ENCODE peak calls at places on chromosomes 7 and 10, in eight cellular contexts. C, H, N, I, X, T, Z and G are unnamed samples. For H3K4me1, the result is how much of the 10 kb centered on the place peaks cover.

GRCh38 chr7:12212051-12212485 is 974 bp downstream of the TMEM106B start:
- DNase-seq in T (no peak), X (no peak), H (no peak), Z (peak), I (peak), C (no peak), N (no peak), G (peak)

GRCh38 chr7:123865517-123866117 is 20.6 kb downstream of the HYAL4 start:
- DNase-seq in X (no peak), T (peak), H (peak), N (peak), Z (peak), I (peak), C (peak), G (peak)

GRCh38 chr7:70693690-70694356 is 438.1 kb upstream of the GALNT17 start:
- DNase-seq in C (peak), I (no peak), H (peak), T (peak), X (peak), N (no peak), Z (peak), G (no peak)

GRCh38 chr7:111578754-111579153 is 16.5 kb upstream of the IMMP2L start:
- DNase-seq in T (no peak), Z (no peak), C (no peak), H (no peak), I (no peak), N (no peak), X (no peak), G (no peak)

GRCh38 chr7:96299496-96299895 is 22.4 kb downstream of the SLC25A13 start:
- DNase-seq in Z (no peak), X (no peak), N (no peak), T (no peak), I (no peak), C (no peak), H (no peak), G (no peak)

GRCh38 chr10:10530313-10530712 is 487.4 kb upstream of the CELF2 start:
- DNase-seq in N (no peak), H (no peak), Z (no peak), T (no peak), X (no peak), I (no peak), C (no peak), G (no peak)

GRCh38 chr7:50315739-50316671 is 11.5 kb downstream of the IKZF1 start:
- DNase-seq in Z (no peak), C (no peak), N (no peak), T (no peak), H (no peak), I (no peak), X (no peak), G (no peak)

GRCh38 chr7:21784989-21785388 is 160.7 kb downstream of the CDCA7L start:
- DNase-seq in Z (no peak), N (no peak), I (no peak), T (no peak), H (no peak), X (no peak), C (no peak), G (no peak)

GRCh38 chr10:44478040-44478439 is 93.1 kb upstream of the CXCL12 start:
- DNase-seq in T (no peak), I (no peak), X (no peak), C (no peak), Z (no peak), N (no peak), H (no peak), G (no peak)

GRCh38 chr10:71246591-71247143 is 34.3 kb downstream of the UNC5B start:
- DNase-seq in C (no peak), I (no peak), Z (no peak), N (peak), H (peak), X (no peak), T (no peak), G (no peak)

DNA sequence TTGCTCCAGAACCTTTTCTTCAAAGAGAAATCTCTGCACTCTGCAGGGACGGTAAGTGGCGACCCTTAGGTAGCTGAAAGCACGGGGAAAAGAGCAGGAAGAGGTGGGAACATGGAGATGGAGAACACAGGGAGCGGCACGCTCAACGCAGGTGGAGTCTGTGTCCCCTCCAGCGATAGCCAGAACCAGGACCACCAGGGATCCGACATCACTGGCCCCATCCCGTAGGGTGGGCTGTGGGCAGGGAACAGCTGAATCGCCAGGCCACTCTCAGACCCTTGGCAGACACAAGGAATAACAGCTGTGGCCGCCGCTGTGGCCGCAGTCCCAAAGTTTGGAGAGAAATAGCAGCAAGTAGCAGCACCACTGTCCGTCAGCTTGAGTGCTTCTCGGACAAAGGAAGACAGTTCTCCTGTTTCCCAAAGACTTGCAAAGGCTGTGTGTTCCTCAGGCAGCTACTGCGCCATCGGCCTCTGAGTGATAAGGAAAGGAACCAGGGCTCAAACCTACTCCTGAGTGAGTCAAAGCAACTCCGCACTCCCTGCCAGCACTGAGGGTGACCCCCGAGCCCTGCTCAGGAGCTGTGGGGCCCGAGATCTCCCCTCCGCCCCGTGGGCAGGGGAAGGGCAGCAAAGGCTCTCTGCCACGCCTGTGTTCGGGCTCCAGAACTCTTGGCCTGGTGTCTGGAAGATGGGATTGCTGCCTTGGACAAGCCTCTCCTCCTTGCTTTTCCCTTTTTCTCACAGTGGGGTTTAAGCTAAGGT is 82.4 kb upstream of the FAM20C start:
- DNase-seq in C (no peak), I (no peak), X (peak), T (no peak), N (no peak), H (no peak), Z (no peak), G (no peak)
- H3K4me1 ChIP-seq in C (under half), I (under half), X (under half), T (under half), N (under half), H (under half), Z (under half), G (under half)

DNA sequence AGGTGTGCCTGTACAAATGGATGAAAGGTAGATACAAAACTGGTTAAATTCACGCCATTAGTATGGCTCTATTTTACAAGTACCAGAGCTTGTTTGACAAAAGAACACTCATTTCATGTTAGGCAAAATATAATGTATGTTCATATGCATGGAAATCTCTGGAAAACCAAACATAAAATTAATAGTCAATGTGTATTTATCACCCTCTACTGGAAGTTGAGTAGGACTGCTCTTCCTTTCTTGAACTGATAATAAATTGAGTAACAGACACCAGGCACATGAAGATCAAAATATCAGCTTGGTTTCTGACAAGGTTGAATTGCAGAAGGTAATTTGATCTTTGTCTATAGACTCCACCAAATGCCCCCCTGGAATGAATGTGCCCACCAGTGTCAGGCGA is 19.8 kb upstream of the AKR1B1 start:
- DNase-seq in Z (no peak), C (no peak), X (no peak), T (no peak), I (no peak), H (no peak), N (no peak), G (no peak)
- H3K4me1 ChIP-seq in Z (under half), C (under half), X (under half), T (under half), I (under half), H (under half), N (under half), G (under half)

DNA sequence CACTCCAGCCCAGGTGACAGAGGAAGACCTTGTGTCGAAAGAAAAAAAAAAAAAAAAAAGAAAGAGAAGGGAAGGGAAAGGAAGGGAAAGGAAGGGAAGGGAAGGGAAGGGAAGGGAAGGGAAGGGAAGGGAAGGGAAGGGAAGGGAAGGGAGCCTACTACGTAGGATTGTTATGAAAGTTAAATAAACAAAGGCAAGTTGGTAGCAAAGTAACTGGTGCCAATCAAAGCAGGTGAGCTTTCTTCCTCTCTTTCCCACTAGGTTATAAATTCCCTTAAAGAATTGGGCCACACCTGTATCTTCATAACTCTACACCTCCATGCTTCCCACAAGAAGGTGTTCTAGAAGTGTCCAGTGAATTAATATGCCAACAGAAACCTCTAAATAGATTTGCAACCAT is 96.3 kb upstream of the AFAP1L2 start:
- DNase-seq in Z (no peak), C (no peak), T (no peak), H (no peak), X (no peak), N (no peak), I (no peak), G (no peak)
- H3K4me1 ChIP-seq in Z (under half), C (half or more), T (under half), H (under half), X (under half), N (under half), I (under half), G (under half)

GRCh38 chr10:61994404-61995031 is 93.0 kb downstream of the ARID5B start:
- DNase-seq in I (no peak), T (no peak), Z (peak), H (no peak), N (no peak), X (no peak), C (no peak), G (no peak)

GRCh38 chr10:61992683-61993629 is 91.5 kb downstream of the ARID5B start:
- DNase-seq in H (peak), X (no peak), T (peak), I (peak), Z (no peak), N (peak), C (peak), G (no peak)

GRCh38 chr10:61992059-61992460 is 90.6 kb downstream of the ARID5B start:
- DNase-seq in N (no peak), X (no peak), Z (no peak), I (no peak), H (no peak), C (no peak), T (peak), G (no peak)

GRCh38 chr10:61995093-61995492 is 93.6 kb downstream of the ARID5B start:
- DNase-seq in H (no peak), N (no peak), Z (no peak), C (no peak), I (no peak), T (no peak), X (no peak), G (no peak)

DNA sequence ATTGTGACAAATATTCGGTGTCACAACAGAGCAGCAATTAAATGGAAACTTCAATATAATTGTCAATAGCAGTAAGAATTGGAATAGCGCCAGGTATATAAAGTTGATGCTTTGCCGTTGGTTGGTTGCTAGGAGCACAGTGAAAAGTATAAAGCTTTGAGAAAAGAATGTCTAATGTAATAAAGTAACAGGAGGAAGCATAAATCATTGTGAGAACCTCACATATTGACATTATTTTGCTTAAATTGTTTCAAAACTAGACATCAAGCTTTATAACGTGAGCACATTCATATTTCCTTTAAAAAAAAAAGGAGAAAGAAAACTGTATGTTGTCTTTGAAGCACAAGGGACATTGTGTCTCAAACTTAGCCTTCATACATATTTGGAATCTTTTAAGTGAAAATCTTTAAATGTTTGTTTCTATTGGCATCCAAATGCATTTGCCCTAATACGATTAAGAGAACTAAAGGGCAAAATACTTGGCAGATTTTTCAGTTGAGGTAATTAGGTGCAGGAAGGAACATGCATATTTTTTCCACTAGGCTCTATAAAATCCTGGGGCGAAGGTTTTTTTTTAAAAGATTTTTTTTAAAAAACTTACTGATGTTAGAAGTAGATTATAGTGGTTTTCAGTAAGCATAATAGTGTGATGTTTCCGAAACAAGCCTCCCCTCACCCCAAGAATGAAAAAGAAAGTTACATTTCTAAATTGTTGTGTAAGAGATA is 92.3 kb downstream of the ARID5B start:
- DNase-seq in X (no peak), C (no peak), T (no peak), Z (no peak), I (peak), H (no peak), N (no peak), G (no peak)
- H3K4me1 ChIP-seq in X (under half), C (under half), T (under half), Z (under half), I (half or more), H (under half), N (under half), G (under half)

DNA sequence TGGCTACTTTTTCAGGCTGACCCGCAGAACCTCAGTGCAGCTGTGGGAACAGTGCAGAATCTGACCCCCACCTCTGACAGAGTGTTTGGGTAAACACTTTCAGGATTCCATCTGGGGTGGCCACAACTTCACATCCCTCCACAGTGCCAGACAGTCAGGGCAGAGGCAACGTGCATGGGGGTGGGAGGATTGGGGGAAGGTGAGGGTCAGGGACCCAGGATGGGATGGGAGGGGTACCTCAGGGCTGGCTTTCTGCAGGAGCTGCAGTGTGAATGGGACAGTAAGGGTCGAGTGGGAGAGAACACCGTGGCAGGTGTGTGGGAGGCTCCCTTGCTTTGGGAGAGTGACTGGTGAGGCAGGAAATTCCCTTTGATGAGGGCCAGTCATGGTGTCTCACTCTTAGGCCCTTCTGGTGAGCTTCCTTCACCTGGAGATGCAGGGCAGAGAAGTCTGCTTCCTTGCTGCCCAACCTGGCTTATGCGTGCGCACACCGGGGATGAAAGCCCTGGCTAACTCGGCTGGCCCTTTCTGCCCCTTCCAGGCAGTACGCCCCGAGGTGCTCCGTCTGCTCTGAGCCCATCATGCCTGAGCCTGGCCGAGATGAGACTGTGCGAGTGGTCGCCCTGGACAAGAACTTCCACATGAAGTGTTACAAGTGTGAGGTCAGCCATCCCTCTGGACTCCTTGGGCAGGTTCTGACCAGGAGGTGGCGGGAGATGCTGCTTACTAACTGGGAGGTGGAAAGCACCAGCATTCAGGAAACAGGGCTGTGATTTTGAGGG is 8.4 kb downstream of the ZYX start:
- DNase-seq in Z (no peak), X (no peak), T (no peak), I (no peak), C (no peak), N (no peak), H (no peak), G (no peak)
- H3K4me1 ChIP-seq in Z (under half), X (under half), T (under half), I (under half), C (under half), N (under half), H (under half), G (under half)

GRCh38 chr10:72260215-72260587 is 13.5 kb upstream of the DDIT4 start:
- DNase-seq in N (no peak), X (no peak), C (peak), T (peak), Z (no peak), H (no peak), I (no peak), G (no peak)
- H3K4me1 ChIP-seq in N (half or more), X (under half), C (half or more), T (under half), Z (half or more), H (under half), I (half or more), G (under half)

DNA sequence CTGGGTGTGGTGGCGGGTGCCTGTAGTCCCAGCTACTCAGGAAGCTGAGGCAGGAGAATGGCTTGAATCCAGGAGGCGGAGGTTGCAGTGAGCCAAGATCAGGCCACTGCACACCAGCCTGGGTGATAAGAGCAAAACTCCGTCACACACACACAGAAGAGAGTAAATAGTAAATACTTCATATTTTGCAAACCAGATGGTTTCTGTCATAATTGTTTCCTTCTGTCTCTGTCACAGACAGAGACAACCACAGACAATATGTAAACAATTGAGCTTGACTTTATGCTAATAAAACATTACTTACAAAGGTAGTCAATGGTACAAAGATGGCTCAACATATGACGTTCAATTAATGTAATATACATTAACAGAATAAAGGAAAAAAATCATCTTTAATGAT is 83.7 kb downstream of the JMJD1C start:
- DNase-seq in N (no peak), H (no peak), I (no peak), X (no peak), C (no peak), T (no peak), Z (no peak), G (no peak)
- H3K4me1 ChIP-seq in N (under half), H (under half), I (under half), X (under half), C (under half), T (under half), Z (under half), G (under half)

GRCh38 chr7:81632418-81632817 is 137.4 kb downstream of the HGF start:
- DNase-seq in Z (no peak), C (no peak), H (no peak), T (no peak), X (no peak), I (no peak), N (no peak), G (no peak)
- H3K4me1 ChIP-seq in Z (under half), C (under half), H (under half), T (under half), X (under half), I (under half), N (under half), G (under half)